ENCODE peak calls at places on chromosomes 5 and 9, in seven cellular contexts. U is NB4, C is transverse colon, K is lower lobe of right lung, G is GM23338, W is A549, Q is testis. Y is an unnamed sample.

GRCh38 chr5:175538576-175538975 is 60.2 kb downstream of the SFXN1 start:
- DNase-seq in U (no peak), C (no peak), K (no peak), G (no peak), W (no peak), Q (no peak), Y (no peak)

GRCh38 chr5:158727108-158727507 is 372.6 kb downstream of the EBF1 start:
- DNase-seq in U (no peak), C (no peak), K (no peak), G (no peak), W (no peak), Q (peak; percentile 66), Y (no peak)

GRCh38 chr5:97750576-97750975 is 567.5 kb upstream of the RIOK2 start:
- DNase-seq in U (no peak), C (no peak), K (no peak), G (no peak), W (no peak), Q (no peak), Y (no peak)

GRCh38 chr9:93655621-93656425 is 79.4 kb downstream of the PHF2 start:
- DNase-seq in U (no peak), C (peak; percentile 5), K (peak; percentile 35), G (no peak), W (no peak), Q (no peak), Y (no peak)

GRCh38 chr5:37789991-37790390 is 49.9 kb downstream of the GDNF start:
- DNase-seq in U (no peak), C (no peak), K (no peak), G (no peak), W (no peak), Q (no peak), Y (no peak)

GRCh38 chr5:172564883-172565282 is 76.2 kb upstream of the NEURL1B start:
- DNase-seq in U (no peak), C (no peak), K (no peak), G (no peak), W (no peak), Q (no peak), Y (no peak)

GRCh38 chr5:76804266-76804665 is 14.6 kb upstream of the F2RL1 start:
- DNase-seq in U (no peak), C (no peak), K (no peak), G (no peak), W (peak; percentile 81), Q (no peak), Y (no peak)

GRCh38 chr5:120644516-120644915 is 180.4 kb downstream of the PRR16 start:
- DNase-seq in U (no peak), C (no peak), K (no peak), G (no peak), W (no peak), Q (no peak), Y (no peak)

GRCh38 chr5:124923131-124923530 is 176.7 kb upstream of the ZNF608 start:
- DNase-seq in U (no peak), C (no peak), K (no peak), G (no peak), W (no peak), Q (peak; percentile 46), Y (no peak)

DNA sequence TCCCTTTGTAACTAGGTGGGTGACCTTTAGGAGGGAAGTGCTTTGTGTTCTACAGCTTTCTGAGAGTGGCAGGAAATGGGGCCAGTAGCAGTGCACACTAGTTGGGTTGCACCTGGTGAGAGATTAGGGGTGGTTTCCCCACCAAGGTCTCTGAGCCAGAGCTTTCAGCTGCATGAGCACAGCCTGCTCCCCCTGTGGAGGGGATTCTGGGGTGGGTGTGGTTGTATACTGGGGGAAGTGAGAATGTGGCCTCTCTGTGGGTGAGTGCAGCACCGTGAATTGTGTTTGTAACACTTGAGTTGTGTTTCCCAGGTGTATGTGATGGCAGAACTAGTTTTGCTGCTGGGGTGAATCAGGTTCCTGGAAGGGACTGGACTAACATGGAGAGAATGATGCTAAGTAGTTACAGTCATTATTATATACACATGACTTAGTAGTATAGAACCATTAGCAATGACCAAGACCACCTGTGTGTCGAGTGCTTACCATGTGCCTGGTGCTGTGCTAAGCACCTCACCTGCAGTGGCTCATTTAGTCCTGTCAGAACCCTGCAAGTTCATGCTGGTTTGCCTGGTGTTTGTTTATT is 11.8 kb upstream of the CXXC5 start:
- DNase-seq in U (no peak), C (peak; percentile 79), K (no peak), G (no peak), W (no peak), Q (peak; percentile 14), Y (peak; percentile 50)
- H3K4me3 ChIP-seq in U (peak overlapping the region; percentile 56), C (peak overlapping the region; percentile 60), K (no peak overlapping the region), G (peak overlapping the region; percentile 65), W (no peak overlapping the region), Q (no peak overlapping the region), Y (no peak overlapping the region)

GRCh38 chr5:95960802-95961616 is 642 bp downstream of the ELL2 start:
- DNase-seq in U (peak; percentile 87), C (peak; percentile 88), K (peak; percentile 92), G (peak; percentile 86), W (peak; percentile 66), Q (peak; percentile 55), Y (peak; percentile 85)

GRCh38 chr5:95962475-95962773 is 773 bp upstream of the ELL2 start:
- DNase-seq in U (no peak), C (no peak), K (no peak), G (no peak), W (no peak), Q (no peak), Y (no peak)

GRCh38 chr5:95961617-95962474 is at the start of gene ELL2:
- DNase-seq in U (peak; percentile 98), C (peak; percentile 100), K (peak; percentile 99), G (peak; percentile 100), W (peak; percentile 96), Q (peak; percentile 99), Y (peak; percentile 91)

GRCh38 chr5:95963650-95964410 is 2.2 kb upstream of the ELL2 start:
- DNase-seq in U (no peak), C (no peak), K (no peak), G (peak; percentile 62), W (no peak), Q (no peak), Y (no peak)

GRCh38 chr5:95962785-95963184 is 1.1 kb upstream of the ELL2 start:
- DNase-seq in U (no peak), C (no peak), K (no peak), G (peak; percentile 94), W (no peak), Q (no peak), Y (peak; percentile 38)
- H3K4me3 ChIP-seq in U (peak overlapping the region; percentile 72), C (peak overlapping the region; percentile 86), K (peak overlapping the region; percentile 82), G (peak overlapping the region; percentile 77), W (peak overlapping the region; percentile 67), Q (no peak overlapping the region), Y (peak overlapping the region; percentile 77)

GRCh38 chr5:122126711-122127385 is 2.5 kb upstream of the ZNF474 start:
- DNase-seq in U (no peak), C (no peak), K (no peak), G (peak; percentile 6), W (no peak), Q (peak; percentile 32), Y (no peak)
- H3K4me3 ChIP-seq in U (no peak overlapping the region), C (no peak overlapping the region), K (no peak overlapping the region), G (no peak overlapping the region), W (no peak overlapping the region), Q (no peak overlapping the region), Y (no peak overlapping the region)

GRCh38 chr5:131377785-131378325 is 114.0 kb downstream of the CDC42SE2 start:
- DNase-seq in U (no peak), C (no peak), K (no peak), G (no peak), W (no peak), Q (no peak), Y (no peak)

GRCh38 chr5:131381011-131381410 is 117.2 kb downstream of the CDC42SE2 start:
- DNase-seq in U (no peak), C (no peak), K (no peak), G (no peak), W (no peak), Q (no peak), Y (no peak)

GRCh38 chr5:131379071-131379538 is 115.3 kb downstream of the CDC42SE2 start:
- DNase-seq in U (peak; percentile 20), C (no peak), K (no peak), G (no peak), W (no peak), Q (no peak), Y (no peak)

GRCh38 chr5:131381792-131382191 is 117.9 kb downstream of the CDC42SE2 start:
- DNase-seq in U (no peak), C (peak; percentile 26), K (no peak), G (no peak), W (no peak), Q (no peak), Y (no peak)

DNA sequence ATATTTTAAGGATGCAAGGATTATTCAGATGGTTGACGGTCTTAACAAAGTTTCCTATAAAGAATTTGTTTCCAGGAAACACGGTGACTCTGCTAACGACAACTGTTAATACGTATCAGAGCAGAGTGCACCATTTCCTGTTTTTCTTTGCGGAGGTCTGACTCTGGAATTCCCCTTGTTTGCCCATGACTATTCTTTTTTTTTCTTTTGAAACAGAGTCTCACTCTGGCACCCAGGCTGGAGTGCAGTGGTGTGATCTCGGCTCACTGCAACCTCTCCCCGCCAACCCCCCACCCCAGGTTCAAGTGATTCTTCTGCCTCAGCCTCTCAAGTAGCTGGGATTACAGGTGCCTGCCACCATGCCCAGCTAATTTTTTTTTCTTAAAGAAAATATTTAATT is 115.9 kb downstream of the CDC42SE2 start:
- DNase-seq in U (peak; percentile 53), C (no peak), K (no peak), G (no peak), W (peak; percentile 27), Q (no peak), Y (no peak)
- H3K4me3 ChIP-seq in U (no peak overlapping the region), C (no peak overlapping the region), K (no peak overlapping the region), G (no peak overlapping the region), W (peak overlapping the region; percentile 3), Q (no peak overlapping the region), Y (no peak overlapping the region)

GRCh38 chr5:68071243-68071642 is 144.3 kb upstream of the PIK3R1 start:
- DNase-seq in U (no peak), C (no peak), K (no peak), G (no peak), W (no peak), Q (no peak), Y (no peak)
- H3K4me3 ChIP-seq in U (no peak overlapping the region), C (no peak overlapping the region), K (no peak overlapping the region), G (no peak overlapping the region), W (no peak overlapping the region), Q (no peak overlapping the region), Y (no peak overlapping the region)

GRCh38 chr5:56279291-56279690 is 46.2 kb upstream of the ANKRD55 start:
- DNase-seq in U (no peak), C (no peak), K (no peak), G (no peak), W (no peak), Q (no peak), Y (no peak)

GRCh38 chr5:56278267-56278826 is 45.2 kb upstream of the ANKRD55 start:
- DNase-seq in U (no peak), C (no peak), K (no peak), G (peak; percentile 23), W (no peak), Q (no peak), Y (no peak)

GRCh38 chr5:56279979-56280378 is 46.8 kb upstream of the ANKRD55 start:
- DNase-seq in U (no peak), C (no peak), K (no peak), G (no peak), W (no peak), Q (no peak), Y (no peak)

GRCh38 chr5:56281489-56282163 is 48.5 kb upstream of the ANKRD55 start:
- DNase-seq in U (no peak), C (no peak), K (no peak), G (no peak), W (no peak), Q (no peak), Y (no peak)

GRCh38 chr5:56277573-56277972 is 44.4 kb upstream of the ANKRD55 start:
- DNase-seq in U (peak; percentile 60), C (no peak), K (no peak), G (no peak), W (no peak), Q (no peak), Y (no peak)
- H3K4me3 ChIP-seq in U (no peak overlapping the region), C (no peak overlapping the region), K (no peak overlapping the region), G (no peak overlapping the region), W (no peak overlapping the region), Q (no peak overlapping the region), Y (no peak overlapping the region)